ENCODE peak calls at places on chromosomes 16 and 17, in ten cellular contexts. One of them, this sample, is unnamed.
A peak's percentile ranks its signal among the peaks of the same experiment; 100 is the strongest.

GRCh38 chr16:66020642-66021041 is 345.8 kb upstream of the CDH5 start:
- DNase-seq in activated T-cell treated with anti-CD3 and anti-CD28 coated beads for 1 hour: no peak
- DNase-seq in cardiac muscle cell: no peak
- DNase-seq in COR-L47: no peak
- DNase-seq in NCI-H69: no peak
- DNase-seq in ELR: peak; percentile 49
- DNase-seq in M059J: peak; percentile 80
- DNase-seq in T-helper 1 cell: no peak
- DNase-seq in cerebellar nuclear complex: no peak
- DNase-seq in activated effector memory CD4-positive, alpha-beta T cell treated with anti-CD3 and anti-CD28 coated beads, Interleukin-2, amount 50 U/mL, for 16 hours: no peak
- DNase-seq in this sample: no peak

GRCh38 chr17:27526603-27527002 is 70.4 kb downstream of the KSR1 start:
- DNase-seq in activated T-cell treated with anti-CD3 and anti-CD28 coated beads for 1 hour: no peak
- DNase-seq in cardiac muscle cell: no peak
- DNase-seq in COR-L47: no peak
- DNase-seq in NCI-H69: peak; percentile 15
- DNase-seq in ELR: no peak
- DNase-seq in M059J: no peak
- DNase-seq in T-helper 1 cell: peak; percentile 71
- DNase-seq in cerebellar nuclear complex: no peak
- DNase-seq in activated effector memory CD4-positive, alpha-beta T cell treated with anti-CD3 and anti-CD28 coated beads, Interleukin-2, amount 50 U/mL, for 16 hours: no peak
- DNase-seq in this sample: no peak

GRCh38 chr17:36089888-36090836 is at the start of gene CCL3:
- DNase-seq in activated T-cell treated with anti-CD3 and anti-CD28 coated beads for 1 hour: no peak
- DNase-seq in cardiac muscle cell: no peak
- DNase-seq in COR-L47: no peak
- DNase-seq in NCI-H69: no peak
- DNase-seq in ELR: peak; percentile 31
- DNase-seq in M059J: peak; percentile 25
- DNase-seq in T-helper 1 cell: peak; percentile 59
- DNase-seq in cerebellar nuclear complex: no peak
- DNase-seq in activated effector memory CD4-positive, alpha-beta T cell treated with anti-CD3 and anti-CD28 coated beads, Interleukin-2, amount 50 U/mL, for 16 hours: no peak
- DNase-seq in this sample: no peak

GRCh38 chr16:85151603-85152413 is 39.5 kb upstream of the CIBAR2 start:
- DNase-seq in activated T-cell treated with anti-CD3 and anti-CD28 coated beads for 1 hour: no peak
- DNase-seq in cardiac muscle cell: no peak
- DNase-seq in COR-L47: peak; percentile 87
- DNase-seq in NCI-H69: peak; percentile 92
- DNase-seq in ELR: peak; percentile 80
- DNase-seq in M059J: peak; percentile 97
- DNase-seq in T-helper 1 cell: no peak
- DNase-seq in cerebellar nuclear complex: no peak
- DNase-seq in activated effector memory CD4-positive, alpha-beta T cell treated with anti-CD3 and anti-CD28 coated beads, Interleukin-2, amount 50 U/mL, for 16 hours: no peak
- DNase-seq in this sample: no peak

GRCh38 chr17:70661342-70662222 is 492.2 kb downstream of the KCNJ2 start:
- DNase-seq in activated T-cell treated with anti-CD3 and anti-CD28 coated beads for 1 hour: no peak
- DNase-seq in cardiac muscle cell: no peak
- DNase-seq in COR-L47: no peak
- DNase-seq in NCI-H69: peak; percentile 94
- DNase-seq in ELR: peak; percentile 62
- DNase-seq in M059J: peak; percentile 34
- DNase-seq in T-helper 1 cell: no peak
- DNase-seq in cerebellar nuclear complex: no peak
- DNase-seq in activated effector memory CD4-positive, alpha-beta T cell treated with anti-CD3 and anti-CD28 coated beads, Interleukin-2, amount 50 U/mL, for 16 hours: no peak
- DNase-seq in this sample: no peak

GRCh38 chr16:56366945-56367344 is 58.4 kb downstream of the AMFR start:
- DNase-seq in activated T-cell treated with anti-CD3 and anti-CD28 coated beads for 1 hour: no peak
- DNase-seq in cardiac muscle cell: no peak
- DNase-seq in COR-L47: no peak
- DNase-seq in NCI-H69: no peak
- DNase-seq in ELR: no peak
- DNase-seq in M059J: no peak
- DNase-seq in T-helper 1 cell: no peak
- DNase-seq in cerebellar nuclear complex: no peak
- DNase-seq in activated effector memory CD4-positive, alpha-beta T cell treated with anti-CD3 and anti-CD28 coated beads, Interleukin-2, amount 50 U/mL, for 16 hours: no peak
- DNase-seq in this sample: no peak

GRCh38 chr16:2799852-2800226 is 1.6 kb downstream of the PRSS41 start:
- DNase-seq in activated T-cell treated with anti-CD3 and anti-CD28 coated beads for 1 hour: no peak
- DNase-seq in cardiac muscle cell: peak; percentile 26
- DNase-seq in COR-L47: no peak
- DNase-seq in NCI-H69: peak; percentile 86
- DNase-seq in ELR: no peak
- DNase-seq in M059J: no peak
- DNase-seq in T-helper 1 cell: no peak
- DNase-seq in cerebellar nuclear complex: no peak
- DNase-seq in activated effector memory CD4-positive, alpha-beta T cell treated with anti-CD3 and anti-CD28 coated beads, Interleukin-2, amount 50 U/mL, for 16 hours: no peak
- DNase-seq in this sample: no peak

GRCh38 chr16:55645986-55646385 is 9.8 kb upstream of the SLC6A2 start:
- DNase-seq in activated T-cell treated with anti-CD3 and anti-CD28 coated beads for 1 hour: no peak
- DNase-seq in cardiac muscle cell: no peak
- DNase-seq in COR-L47: no peak
- DNase-seq in NCI-H69: no peak
- DNase-seq in ELR: no peak
- DNase-seq in M059J: no peak
- DNase-seq in T-helper 1 cell: no peak
- DNase-seq in cerebellar nuclear complex: no peak
- DNase-seq in activated effector memory CD4-positive, alpha-beta T cell treated with anti-CD3 and anti-CD28 coated beads, Interleukin-2, amount 50 U/mL, for 16 hours: no peak
- DNase-seq in this sample: no peak

GRCh38 chr17:47368262-47368661 is 44.5 kb downstream of the EFCAB13 start:
- DNase-seq in activated T-cell treated with anti-CD3 and anti-CD28 coated beads for 1 hour: no peak
- DNase-seq in cardiac muscle cell: no peak
- DNase-seq in COR-L47: no peak
- DNase-seq in NCI-H69: no peak
- DNase-seq in ELR: no peak
- DNase-seq in M059J: no peak
- DNase-seq in T-helper 1 cell: no peak
- DNase-seq in cerebellar nuclear complex: no peak
- DNase-seq in activated effector memory CD4-positive, alpha-beta T cell treated with anti-CD3 and anti-CD28 coated beads, Interleukin-2, amount 50 U/mL, for 16 hours: no peak
- DNase-seq in this sample: no peak

GRCh38 chr17:28657756-28658155 is 4.0 kb downstream of the SDF2 start:
- DNase-seq in activated T-cell treated with anti-CD3 and anti-CD28 coated beads for 1 hour: no peak
- DNase-seq in cardiac muscle cell: no peak
- DNase-seq in COR-L47: no peak
- DNase-seq in NCI-H69: no peak
- DNase-seq in ELR: peak; percentile 82
- DNase-seq in M059J: peak; percentile 64
- DNase-seq in T-helper 1 cell: no peak
- DNase-seq in cerebellar nuclear complex: no peak
- DNase-seq in activated effector memory CD4-positive, alpha-beta T cell treated with anti-CD3 and anti-CD28 coated beads, Interleukin-2, amount 50 U/mL, for 16 hours: no peak
- DNase-seq in this sample: no peak

GRCh38 chr16:66959645-66960177 is 1.4 kb upstream of the CES3 start:
- DNase-seq in activated T-cell treated with anti-CD3 and anti-CD28 coated beads for 1 hour: no peak
- DNase-seq in cardiac muscle cell: no peak
- DNase-seq in COR-L47: no peak
- DNase-seq in NCI-H69: no peak
- DNase-seq in ELR: no peak
- DNase-seq in M059J: no peak
- DNase-seq in T-helper 1 cell: no peak
- DNase-seq in cerebellar nuclear complex: peak; percentile 17
- DNase-seq in activated effector memory CD4-positive, alpha-beta T cell treated with anti-CD3 and anti-CD28 coated beads, Interleukin-2, amount 50 U/mL, for 16 hours: no peak
- DNase-seq in this sample: no peak

GRCh38 chr17:56638536-56639177 is 45.2 kb downstream of the NOG start:
- DNase-seq in activated T-cell treated with anti-CD3 and anti-CD28 coated beads for 1 hour: no peak
- DNase-seq in cardiac muscle cell: no peak
- DNase-seq in COR-L47: no peak
- DNase-seq in NCI-H69: no peak
- DNase-seq in ELR: no peak
- DNase-seq in M059J: no peak
- DNase-seq in T-helper 1 cell: no peak
- DNase-seq in cerebellar nuclear complex: no peak
- DNase-seq in activated effector memory CD4-positive, alpha-beta T cell treated with anti-CD3 and anti-CD28 coated beads, Interleukin-2, amount 50 U/mL, for 16 hours: no peak
- DNase-seq in this sample: no peak

GRCh38 chr17:30093463-30094147 is 23.0 kb upstream of the NSRP1 start:
- DNase-seq in activated T-cell treated with anti-CD3 and anti-CD28 coated beads for 1 hour: peak; percentile 11
- DNase-seq in cardiac muscle cell: peak; percentile 76
- DNase-seq in COR-L47: peak; percentile 20
- DNase-seq in NCI-H69: peak; percentile 75
- DNase-seq in ELR: peak; percentile 76
- DNase-seq in M059J: peak; percentile 66
- DNase-seq in T-helper 1 cell: peak; percentile 41
- DNase-seq in cerebellar nuclear complex: no peak
- DNase-seq in activated effector memory CD4-positive, alpha-beta T cell treated with anti-CD3 and anti-CD28 coated beads, Interleukin-2, amount 50 U/mL, for 16 hours: peak; percentile 67
- DNase-seq in this sample: no peak

GRCh38 chr16:67173808-67174705 is 3.7 kb downstream of the NOL3 start:
- DNase-seq in activated T-cell treated with anti-CD3 and anti-CD28 coated beads for 1 hour: peak; percentile 51
- DNase-seq in cardiac muscle cell: peak; percentile 87
- DNase-seq in COR-L47: peak; percentile 88
- DNase-seq in NCI-H69: peak; percentile 81
- DNase-seq in ELR: peak; percentile 91
- DNase-seq in M059J: peak; percentile 91
- DNase-seq in T-helper 1 cell: peak; percentile 85
- DNase-seq in cerebellar nuclear complex: peak; percentile 71
- DNase-seq in activated effector memory CD4-positive, alpha-beta T cell treated with anti-CD3 and anti-CD28 coated beads, Interleukin-2, amount 50 U/mL, for 16 hours: peak; percentile 88
- DNase-seq in this sample: peak; percentile 96

GRCh38 chr17:73249700-73250099 is 12.0 kb downstream of the CPSF4L start:
- DNase-seq in activated T-cell treated with anti-CD3 and anti-CD28 coated beads for 1 hour: no peak
- DNase-seq in cardiac muscle cell: no peak
- DNase-seq in COR-L47: no peak
- DNase-seq in NCI-H69: peak; percentile 82
- DNase-seq in ELR: no peak
- DNase-seq in M059J: no peak
- DNase-seq in T-helper 1 cell: no peak
- DNase-seq in cerebellar nuclear complex: no peak
- DNase-seq in activated effector memory CD4-positive, alpha-beta T cell treated with anti-CD3 and anti-CD28 coated beads, Interleukin-2, amount 50 U/mL, for 16 hours: no peak
- DNase-seq in this sample: no peak

GRCh38 chr16:55499951-55500350 is 8.9 kb upstream of the LPCAT2 start:
- DNase-seq in activated T-cell treated with anti-CD3 and anti-CD28 coated beads for 1 hour: no peak
- DNase-seq in cardiac muscle cell: peak; percentile 32
- DNase-seq in COR-L47: no peak
- DNase-seq in NCI-H69: no peak
- DNase-seq in ELR: peak; percentile 98
- DNase-seq in M059J: peak; percentile 99
- DNase-seq in T-helper 1 cell: peak; percentile 37
- DNase-seq in cerebellar nuclear complex: no peak
- DNase-seq in activated effector memory CD4-positive, alpha-beta T cell treated with anti-CD3 and anti-CD28 coated beads, Interleukin-2, amount 50 U/mL, for 16 hours: no peak
- DNase-seq in this sample: no peak

GRCh38 chr16:48317614-48318013 is 67.6 kb downstream of the SIAH1 start:
- DNase-seq in activated T-cell treated with anti-CD3 and anti-CD28 coated beads for 1 hour: no peak
- DNase-seq in cardiac muscle cell: no peak
- DNase-seq in COR-L47: no peak
- DNase-seq in NCI-H69: no peak
- DNase-seq in ELR: peak; percentile 82
- DNase-seq in M059J: peak; percentile 91
- DNase-seq in T-helper 1 cell: peak; percentile 43
- DNase-seq in cerebellar nuclear complex: no peak
- DNase-seq in activated effector memory CD4-positive, alpha-beta T cell treated with anti-CD3 and anti-CD28 coated beads, Interleukin-2, amount 50 U/mL, for 16 hours: no peak
- DNase-seq in this sample: no peak

GRCh38 chr16:86959182-86959651 is 358.0 kb downstream of the C16orf95 start:
- DNase-seq in activated T-cell treated with anti-CD3 and anti-CD28 coated beads for 1 hour: no peak
- DNase-seq in cardiac muscle cell: peak; percentile 42
- DNase-seq in COR-L47: no peak
- DNase-seq in NCI-H69: no peak
- DNase-seq in ELR: no peak
- DNase-seq in M059J: no peak
- DNase-seq in T-helper 1 cell: no peak
- DNase-seq in cerebellar nuclear complex: no peak
- DNase-seq in activated effector memory CD4-positive, alpha-beta T cell treated with anti-CD3 and anti-CD28 coated beads, Interleukin-2, amount 50 U/mL, for 16 hours: peak; percentile 38
- DNase-seq in this sample: no peak

GRCh38 chr17:27959382-27959709 is 66.2 kb upstream of the LYRM9 start:
- DNase-seq in activated T-cell treated with anti-CD3 and anti-CD28 coated beads for 1 hour: no peak
- DNase-seq in cardiac muscle cell: no peak
- DNase-seq in COR-L47: no peak
- DNase-seq in NCI-H69: peak; percentile 23
- DNase-seq in ELR: no peak
- DNase-seq in M059J: no peak
- DNase-seq in T-helper 1 cell: no peak
- DNase-seq in cerebellar nuclear complex: no peak
- DNase-seq in activated effector memory CD4-positive, alpha-beta T cell treated with anti-CD3 and anti-CD28 coated beads, Interleukin-2, amount 50 U/mL, for 16 hours: no peak
- DNase-seq in this sample: no peak

GRCh38 chr16:30377812-30378235 is 3.2 kb downstream of the MYL11 start:
- DNase-seq in activated T-cell treated with anti-CD3 and anti-CD28 coated beads for 1 hour: peak; percentile 85
- DNase-seq in cardiac muscle cell: peak; percentile 86
- DNase-seq in COR-L47: peak; percentile 88
- DNase-seq in NCI-H69: peak; percentile 95
- DNase-seq in ELR: peak; percentile 88
- DNase-seq in M059J: peak; percentile 72
- DNase-seq in T-helper 1 cell: peak; percentile 91
- DNase-seq in cerebellar nuclear complex: no peak
- DNase-seq in activated effector memory CD4-positive, alpha-beta T cell treated with anti-CD3 and anti-CD28 coated beads, Interleukin-2, amount 50 U/mL, for 16 hours: peak; percentile 95
- DNase-seq in this sample: peak; percentile 94

GRCh38 chr17:60361889-60362288 is 30.0 kb downstream of the USP32 start:
- DNase-seq in activated T-cell treated with anti-CD3 and anti-CD28 coated beads for 1 hour: no peak
- DNase-seq in cardiac muscle cell: no peak
- DNase-seq in COR-L47: no peak
- DNase-seq in NCI-H69: peak; percentile 24
- DNase-seq in ELR: no peak
- DNase-seq in M059J: no peak
- DNase-seq in T-helper 1 cell: no peak
- DNase-seq in cerebellar nuclear complex: no peak
- DNase-seq in activated effector memory CD4-positive, alpha-beta T cell treated with anti-CD3 and anti-CD28 coated beads, Interleukin-2, amount 50 U/mL, for 16 hours: no peak
- DNase-seq in this sample: no peak

GRCh38 chr16:63655846-63656245 is 1466.0 kb downstream of the CDH11 start:
- DNase-seq in activated T-cell treated with anti-CD3 and anti-CD28 coated beads for 1 hour: no peak
- DNase-seq in cardiac muscle cell: no peak
- DNase-seq in COR-L47: no peak
- DNase-seq in NCI-H69: peak; percentile 5
- DNase-seq in ELR: no peak
- DNase-seq in M059J: no peak
- DNase-seq in T-helper 1 cell: no peak
- DNase-seq in cerebellar nuclear complex: no peak
- DNase-seq in activated effector memory CD4-positive, alpha-beta T cell treated with anti-CD3 and anti-CD28 coated beads, Interleukin-2, amount 50 U/mL, for 16 hours: no peak
- DNase-seq in this sample: no peak

GRCh38 chr17:67136191-67137025 is 92.1 kb downstream of the CACNG1 start:
- DNase-seq in activated T-cell treated with anti-CD3 and anti-CD28 coated beads for 1 hour: no peak
- DNase-seq in cardiac muscle cell: no peak
- DNase-seq in COR-L47: no peak
- DNase-seq in NCI-H69: no peak
- DNase-seq in ELR: peak; percentile 50
- DNase-seq in M059J: no peak
- DNase-seq in T-helper 1 cell: no peak
- DNase-seq in cerebellar nuclear complex: no peak
- DNase-seq in activated effector memory CD4-positive, alpha-beta T cell treated with anti-CD3 and anti-CD28 coated beads, Interleukin-2, amount 50 U/mL, for 16 hours: no peak
- DNase-seq in this sample: no peak

GRCh38 chr17:77810536-77810935 is 148.0 kb upstream of the TNRC6C start:
- DNase-seq in activated T-cell treated with anti-CD3 and anti-CD28 coated beads for 1 hour: no peak
- DNase-seq in cardiac muscle cell: no peak
- DNase-seq in COR-L47: no peak
- DNase-seq in NCI-H69: no peak
- DNase-seq in ELR: peak; percentile 31
- DNase-seq in M059J: peak; percentile 61
- DNase-seq in T-helper 1 cell: no peak
- DNase-seq in cerebellar nuclear complex: no peak
- DNase-seq in activated effector memory CD4-positive, alpha-beta T cell treated with anti-CD3 and anti-CD28 coated beads, Interleukin-2, amount 50 U/mL, for 16 hours: no peak
- DNase-seq in this sample: no peak

GRCh38 chr17:19359856-19360255 is 2.7 kb downstream of the B9D1 start:
- DNase-seq in activated T-cell treated with anti-CD3 and anti-CD28 coated beads for 1 hour: no peak
- DNase-seq in cardiac muscle cell: no peak
- DNase-seq in COR-L47: no peak
- DNase-seq in NCI-H69: no peak
- DNase-seq in ELR: no peak
- DNase-seq in M059J: no peak
- DNase-seq in T-helper 1 cell: no peak
- DNase-seq in cerebellar nuclear complex: no peak
- DNase-seq in activated effector memory CD4-positive, alpha-beta T cell treated with anti-CD3 and anti-CD28 coated beads, Interleukin-2, amount 50 U/mL, for 16 hours: no peak
- DNase-seq in this sample: no peak

GRCh38 chr17:81907219-81908145 is 3.7 kb downstream of the PCYT2 start:
- DNase-seq in activated T-cell treated with anti-CD3 and anti-CD28 coated beads for 1 hour: no peak
- DNase-seq in cardiac muscle cell: no peak
- DNase-seq in COR-L47: no peak
- DNase-seq in NCI-H69: no peak
- DNase-seq in ELR: no peak
- DNase-seq in M059J: no peak
- DNase-seq in T-helper 1 cell: no peak
- DNase-seq in cerebellar nuclear complex: no peak
- DNase-seq in activated effector memory CD4-positive, alpha-beta T cell treated with anti-CD3 and anti-CD28 coated beads, Interleukin-2, amount 50 U/mL, for 16 hours: no peak
- DNase-seq in this sample: no peak